ENCODE peak calls at places on chromosome 19, in seven cellular contexts. N, Y, W, F, P, Z and S are unnamed samples.

GRCh38 chr19:19026299-19026971 is 6.9 kb downstream of the SUGP2 start:
- DNase-seq in N (no peak), Y (no peak), W (no peak), F (peak; percentile 60), P (peak; percentile 13), Z (no peak), S (no peak)

GRCh38 chr19:31312004-31312403 is 37.2 kb downstream of the TSHZ3 start:
- DNase-seq in N (no peak), Y (no peak), W (no peak), F (peak; percentile 79), P (peak; percentile 82), Z (peak; percentile 89), S (no peak)

GRCh38 chr19:13962738-13963602 is 10.7 kb downstream of the DCAF15 start:
- DNase-seq in N (no peak), Y (no peak), W (no peak), F (no peak), P (no peak), Z (no peak), S (no peak)

GRCh38 chr19:50333737-50334617 is 4.8 kb upstream of the KCNC3 start:
- DNase-seq in N (peak; percentile 99), Y (peak; percentile 59), W (peak; percentile 84), F (peak; percentile 34), P (no peak), Z (peak; percentile 97), S (peak; percentile 85)

GRCh38 chr19:36972594-36972993 is 56.5 kb downstream of the ZNF568 start:
- DNase-seq in N (no peak), Y (no peak), W (no peak), F (no peak), P (no peak), Z (peak; percentile 83), S (no peak)

GRCh38 chr19:13579388-13580060 is 73.2 kb upstream of the CACNA1A start:
- DNase-seq in N (no peak), Y (no peak), W (no peak), F (no peak), P (no peak), Z (no peak), S (no peak)

GRCh38 chr19:50549059-50549926 is 18.9 kb downstream of the LRRC4B start:
- DNase-seq in N (no peak), Y (no peak), W (no peak), F (no peak), P (no peak), Z (peak; percentile 90), S (no peak)

GRCh38 chr19:13831560-13832056 is 36.4 kb downstream of the ZSWIM4 start:
- DNase-seq in N (no peak), Y (no peak), W (no peak), F (no peak), P (no peak), Z (no peak), S (no peak)

GRCh38 chr19:48636859-48637448 is at the start of gene DBP:
- DNase-seq in N (peak; percentile 79), Y (no peak), W (no peak), F (peak; percentile 71), P (peak; percentile 50), Z (peak; percentile 93), S (no peak)

GRCh38 chr19:44640518-44640917 is 3.2 kb upstream of the PVR start:
- DNase-seq in N (no peak), Y (no peak), W (no peak), F (no peak), P (no peak), Z (peak; percentile 5), S (no peak)

GRCh38 chr19:35444735-35445134 is 3.3 kb upstream of the FFAR2 start:
- DNase-seq in N (no peak), Y (no peak), W (no peak), F (no peak), P (peak; percentile 20), Z (no peak), S (no peak)

GRCh38 chr19:13693933-13694332 is 70.4 kb upstream of the MRI1 start:
- DNase-seq in N (no peak), Y (no peak), W (no peak), F (no peak), P (no peak), Z (no peak), S (no peak)

GRCh38 chr19:48123907-48124675 is 13.5 kb upstream of the PLA2G4C start:
- DNase-seq in N (no peak), Y (no peak), W (no peak), F (no peak), P (peak; percentile 90), Z (no peak), S (no peak)

GRCh38 chr19:39310558-39311311 is 9.9 kb downstream of the LRFN1 start:
- DNase-seq in N (no peak), Y (no peak), W (no peak), F (no peak), P (no peak), Z (peak; percentile 96), S (no peak)

GRCh38 chr19:400976-401835 is 7.7 kb downstream of the C2CD4C start:
- DNase-seq in N (no peak), Y (no peak), W (peak; percentile 0), F (no peak), P (no peak), Z (peak; percentile 63), S (no peak)

GRCh38 chr19:57903298-57904174 is 12.9 kb downstream of the ZNF417 start:
- DNase-seq in N (peak; percentile 13), Y (no peak), W (no peak), F (no peak), P (no peak), Z (no peak), S (no peak)

GRCh38 chr19:3392480-3392879 is 26.1 kb downstream of the NFIC start:
- DNase-seq in N (no peak), Y (no peak), W (no peak), F (no peak), P (no peak), Z (no peak), S (no peak)

GRCh38 chr19:29539668-29540067 is 13.9 kb downstream of the VSTM2B start:
- DNase-seq in N (no peak), Y (no peak), W (no peak), F (no peak), P (no peak), Z (peak; percentile 35), S (no peak)

GRCh38 chr19:768424-768823 is 17.5 kb downstream of the MISP start:
- DNase-seq in N (no peak), Y (no peak), W (no peak), F (no peak), P (no peak), Z (no peak), S (no peak)

GRCh38 chr19:6532244-6532999 is 1.6 kb downstream of the TNFSF9 start:
- DNase-seq in N (no peak), Y (no peak), W (no peak), F (peak; percentile 87), P (peak; percentile 70), Z (peak; percentile 61), S (no peak)

GRCh38 chr19:55058781-55059610 is 4.0 kb downstream of the RDH13 start:
- DNase-seq in N (no peak), Y (no peak), W (no peak), F (no peak), P (no peak), Z (peak; percentile 60), S (no peak)

GRCh38 chr19:35717665-35718344 is at the start of gene KMT2B:
- DNase-seq in N (peak; percentile 100), Y (no peak), W (peak; percentile 93), F (no peak), P (no peak), Z (no peak), S (no peak)

GRCh38 chr19:15074371-15074770 is 7.6 kb upstream of the OR1I1 start:
- DNase-seq in N (no peak), Y (no peak), W (no peak), F (no peak), P (no peak), Z (no peak), S (no peak)

GRCh38 chr19:34298891-34299510 is 44.6 kb downstream of the GARRE1 start:
- DNase-seq in N (no peak), Y (no peak), W (no peak), F (no peak), P (no peak), Z (no peak), S (no peak)